ENCODE peak calls at places on chromosomes 3 and 15, in seven cellular contexts. M is left ventricle myocardium inferior; D is CD8-positive, alpha-beta T cell; X is choroid plexus epithelial cell; H is GM12865; W is prostate gland; C is HFF-Myc. G is an unnamed sample.

GRCh38 chr15:81161215-81161673 is 27.2 kb downstream of the CFAP161 start:
- DNase-seq in M (no peak), D (no peak), X (no peak), H (peak), W (no peak), C (no peak), G (no peak)

GRCh38 chr15:63450884-63451225 is 53.5 kb upstream of the USP3 start:
- DNase-seq in M (no peak), D (no peak), X (no peak), H (no peak), W (no peak), C (no peak), G (no peak)

GRCh38 chr15:23532019-23532418 is 33.5 kb upstream of the MKRN3 start:
- DNase-seq in M (no peak), D (no peak), X (no peak), H (no peak), W (no peak), C (no peak), G (no peak)

GRCh38 chr15:80476036-80476435 is 71.9 kb downstream of the ARNT2 start:
- DNase-seq in M (no peak), D (no peak), X (peak), H (no peak), W (no peak), C (no peak), G (no peak)

GRCh38 chr3:20683912-20684311 is 497.9 kb upstream of the SGO1 start:
- DNase-seq in M (no peak), D (no peak), X (peak), H (no peak), W (no peak), C (peak), G (no peak)

GRCh38 chr3:124559650-124560405 is 170.4 kb upstream of the UMPS start:
- DNase-seq in M (peak), D (peak), X (peak), H (peak), W (peak), C (peak), G (no peak)

GRCh38 chr3:118536764-118537163 is 497.9 kb downstream of the IGSF11 start:
- DNase-seq in M (no peak), D (no peak), X (no peak), H (no peak), W (no peak), C (no peak), G (no peak)

GRCh38 chr3:58874795-58875194 is 175.0 kb downstream of the CFAP20DC start:
- DNase-seq in M (no peak), D (no peak), X (no peak), H (peak), W (no peak), C (peak), G (peak)

GRCh38 chr3:127671523-127672428 is 976 bp upstream of the ABTB1 start:
- DNase-seq in M (peak), D (peak), X (no peak), H (peak), W (no peak), C (no peak), G (no peak)

GRCh38 chr3:127458698-127459097 is 131.8 kb downstream of the TPRA1 start:
- DNase-seq in M (no peak), D (peak), X (peak), H (no peak), W (no peak), C (no peak), G (no peak)

GRCh38 chr15:27681038-27681437 is 418.1 kb downstream of the OCA2 start:
- DNase-seq in M (no peak), D (no peak), X (peak), H (no peak), W (no peak), C (no peak), G (no peak)

GRCh38 chr3:183895296-183895695 is 10.6 kb upstream of the PARL start:
- DNase-seq in M (no peak), D (peak), X (peak), H (peak), W (peak), C (no peak), G (no peak)

GRCh38 chr15:64699767-64700388 is 75.5 kb downstream of the RBPMS2 start:
- DNase-seq in M (peak), D (no peak), X (peak), H (no peak), W (peak), C (no peak), G (no peak)

GRCh38 chr15:62549345-62549970 is 384.4 kb upstream of the C2CD4B start:
- DNase-seq in M (no peak), D (no peak), X (peak), H (peak), W (no peak), C (no peak), G (no peak)

GRCh38 chr15:85540085-85540797 is 159.8 kb downstream of the AKAP13 start:
- DNase-seq in M (no peak), D (no peak), X (no peak), H (no peak), W (no peak), C (no peak), G (no peak)

GRCh38 chr3:67389176-67389575 is 265.2 kb downstream of the SUCLG2 start:
- DNase-seq in M (no peak), D (no peak), X (no peak), H (peak), W (no peak), C (no peak), G (peak)

GRCh38 chr15:27222479-27222878 is 251.5 kb downstream of the GABRG3 start:
- DNase-seq in M (no peak), D (no peak), X (no peak), H (no peak), W (no peak), C (peak), G (no peak)

GRCh38 chr3:192042116-192042515 is 581.2 kb downstream of the PYDC2 start:
- DNase-seq in M (no peak), D (no peak), X (no peak), H (peak), W (no peak), C (no peak), G (peak)

GRCh38 chr3:5056005-5056391 is 66.1 kb upstream of the ARL8B start:
- DNase-seq in M (no peak), D (no peak), X (no peak), H (no peak), W (no peak), C (no peak), G (no peak)

GRCh38 chr3:31358473-31359075 is 174.2 kb upstream of the STT3B start:
- DNase-seq in M (no peak), D (no peak), X (peak), H (peak), W (no peak), C (no peak), G (no peak)

GRCh38 chr3:175672119-175672689 is 813.1 kb downstream of the NAALADL2 start:
- DNase-seq in M (no peak), D (no peak), X (peak), H (no peak), W (no peak), C (peak), G (no peak)

GRCh38 chr15:89656116-89656815 is 999 bp upstream of the KIF7 start:
- DNase-seq in M (no peak), D (no peak), X (no peak), H (no peak), W (no peak), C (no peak), G (no peak)

GRCh38 chr15:66043264-66043663 is 174.0 kb downstream of the RAB11A start:
- DNase-seq in M (no peak), D (no peak), X (no peak), H (no peak), W (no peak), C (no peak), G (no peak)

GRCh38 chr15:57541805-57542504 is 49.7 kb upstream of the MYZAP start:
- DNase-seq in M (peak), D (peak), X (peak), H (peak), W (peak), C (peak), G (no peak)

GRCh38 chr3:32203854-32204253 is 34.6 kb upstream of the CMTM8 start:
- DNase-seq in M (no peak), D (no peak), X (peak), H (no peak), W (no peak), C (no peak), G (no peak)

GRCh38 chr3:33491697-33492096 is 51.5 kb upstream of the UBP1 start:
- DNase-seq in M (no peak), D (no peak), X (no peak), H (no peak), W (no peak), C (no peak), G (no peak)

GRCh38 chr3:32340039-32340438 is 51.6 kb upstream of the CMTM7 start:
- DNase-seq in M (no peak), D (peak), X (peak), H (peak), W (peak), C (peak), G (no peak)

GRCh38 chr15:95132774-95133173 is 901.4 kb downstream of the MCTP2 start:
- DNase-seq in M (no peak), D (no peak), X (peak), H (no peak), W (no peak), C (no peak), G (no peak)

GRCh38 chr15:40087095-40087805 is 21.4 kb downstream of the BMF start:
- DNase-seq in M (no peak), D (no peak), X (no peak), H (no peak), W (no peak), C (no peak), G (no peak)

GRCh38 chr3:66312039-66312438 is 91.2 kb downstream of the SLC25A26 start:
- DNase-seq in M (no peak), D (peak), X (no peak), H (no peak), W (no peak), C (no peak), G (no peak)

GRCh38 chr15:89299896-89300295 is 34.7 kb downstream of the POLG start:
- DNase-seq in M (no peak), D (no peak), X (peak), H (no peak), W (no peak), C (peak), G (no peak)

GRCh38 chr3:64080839-64081630 is 57.7 kb upstream of the PSMD6 start:
- DNase-seq in M (no peak), D (no peak), X (no peak), H (no peak), W (no peak), C (no peak), G (no peak)

GRCh38 chr15:51077565-51078153 is 17.0 kb downstream of the TNFAIP8L3 start:
- DNase-seq in M (peak), D (peak), X (peak), H (peak), W (no peak), C (no peak), G (peak)

GRCh38 chr3:111541911-111542483 is at the start of gene CD96:
- DNase-seq in M (no peak), D (peak), X (peak), H (peak), W (no peak), C (no peak), G (peak)

GRCh38 chr15:57334257-57334656 is 42.0 kb upstream of the CGNL1 start:
- DNase-seq in M (no peak), D (no peak), X (peak), H (no peak), W (no peak), C (no peak), G (no peak)

GRCh38 chr3:60536420-60536819 is 714.8 kb downstream of the FHIT start:
- DNase-seq in M (no peak), D (no peak), X (no peak), H (peak), W (no peak), C (no peak), G (peak)
- TF ChIP-seq CTCF in M (no peak), D (no peak), X (no peak), H (no peak), W (no peak), C (no peak), G (no peak)

DNA sequence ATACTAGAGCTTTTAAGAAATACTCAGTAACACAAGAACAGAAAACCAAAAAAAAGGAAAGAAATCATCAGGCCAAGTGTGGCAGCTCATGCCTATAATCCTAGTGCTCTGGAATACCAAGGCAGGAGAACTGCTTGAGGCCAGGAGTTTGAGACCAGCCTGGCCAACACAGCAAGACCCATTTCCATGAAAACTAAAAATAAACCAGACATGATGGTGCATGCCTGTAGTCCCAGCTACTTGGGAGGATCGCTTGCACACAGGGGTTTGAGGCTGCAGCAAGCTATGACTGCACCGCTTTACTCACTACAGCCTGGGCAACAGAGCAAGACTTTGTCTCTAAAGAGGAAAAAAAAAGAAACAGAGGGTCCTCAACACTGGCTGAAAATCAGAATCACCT is 18.2 kb downstream of the TASOR start:
- DNase-seq in M (no peak), D (no peak), X (no peak), H (no peak), W (no peak), C (no peak), G (no peak)
- TF ChIP-seq CTCF in M (no peak), D (no peak), X (no peak), H (no peak), W (no peak), C (no peak), G (no peak)

GRCh38 chr3:126342991-126343661 is 14.1 kb downstream of the KLF15 start:
- DNase-seq in M (no peak), D (no peak), X (peak), H (no peak), W (no peak), C (no peak), G (peak)
- TF ChIP-seq CTCF in M (no peak), D (no peak), X (peak), H (no peak), W (no peak), C (no peak), G (no peak)

GRCh38 chr3:194574639-194575483 is 58.4 kb downstream of the TMEM44 start:
- DNase-seq in M (no peak), D (no peak), X (peak), H (no peak), W (no peak), C (no peak), G (no peak)
- TF ChIP-seq CTCF in M (no peak), D (no peak), X (peak), H (no peak), W (no peak), C (peak), G (no peak)

GRCh38 chr3:42014443-42014945 is 52.6 kb upstream of the ULK4 start:
- DNase-seq in M (no peak), D (no peak), X (peak), H (peak), W (no peak), C (no peak), G (peak)

GRCh38 chr3:42014949-42015533 is 53.1 kb upstream of the ULK4 start:
- DNase-seq in M (peak), D (no peak), X (no peak), H (peak), W (no peak), C (no peak), G (peak)

GRCh38 chr3:42012378-42012934 is 50.6 kb upstream of the ULK4 start:
- DNase-seq in M (no peak), D (no peak), X (no peak), H (no peak), W (no peak), C (no peak), G (no peak)

GRCh38 chr3:42013652-42014442 is 51.9 kb upstream of the ULK4 start:
- DNase-seq in M (peak), D (peak), X (no peak), H (peak), W (no peak), C (no peak), G (peak)

DNA sequence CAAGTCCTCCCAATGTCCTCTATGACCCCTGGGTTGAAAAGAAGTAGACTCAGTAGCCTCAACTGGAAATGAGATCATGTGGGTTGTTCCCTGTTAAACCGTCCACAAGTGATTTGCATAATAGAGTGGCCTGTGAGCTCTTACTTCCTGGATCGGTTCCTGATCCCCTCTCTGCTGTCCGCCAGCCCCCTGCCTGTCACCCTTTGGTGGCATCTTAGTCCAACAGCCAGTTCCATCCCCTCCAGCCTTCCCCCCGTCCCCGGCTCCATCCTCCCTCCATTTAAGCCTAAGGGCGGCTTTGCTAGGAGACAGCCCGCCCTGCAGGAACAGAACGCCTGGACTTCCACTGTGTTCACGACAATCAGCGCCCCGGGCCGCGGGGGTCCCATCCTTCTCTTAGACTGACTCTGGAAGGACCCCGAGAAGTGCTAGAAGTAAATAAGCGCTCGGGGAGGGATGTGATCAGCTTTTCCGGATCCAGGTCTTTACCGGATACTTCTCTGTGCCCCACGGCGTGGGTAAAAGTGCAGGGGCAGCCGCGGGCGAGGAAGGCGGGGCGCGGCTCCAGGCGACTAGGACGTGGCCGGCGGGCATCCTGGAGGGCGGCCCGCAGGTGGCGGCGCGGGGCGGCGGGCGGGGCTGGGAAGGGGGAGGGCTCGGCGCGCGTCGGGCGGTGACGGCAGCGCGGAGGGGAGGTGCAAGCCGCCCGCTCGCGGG is 51.2 kb upstream of the ULK4 start:
- DNase-seq in M (peak), D (peak), X (peak), H (peak), W (peak), C (no peak), G (peak)
- TF ChIP-seq CTCF in M (peak), D (no peak), X (no peak), H (peak), W (no peak), C (no peak), G (no peak)

DNA sequence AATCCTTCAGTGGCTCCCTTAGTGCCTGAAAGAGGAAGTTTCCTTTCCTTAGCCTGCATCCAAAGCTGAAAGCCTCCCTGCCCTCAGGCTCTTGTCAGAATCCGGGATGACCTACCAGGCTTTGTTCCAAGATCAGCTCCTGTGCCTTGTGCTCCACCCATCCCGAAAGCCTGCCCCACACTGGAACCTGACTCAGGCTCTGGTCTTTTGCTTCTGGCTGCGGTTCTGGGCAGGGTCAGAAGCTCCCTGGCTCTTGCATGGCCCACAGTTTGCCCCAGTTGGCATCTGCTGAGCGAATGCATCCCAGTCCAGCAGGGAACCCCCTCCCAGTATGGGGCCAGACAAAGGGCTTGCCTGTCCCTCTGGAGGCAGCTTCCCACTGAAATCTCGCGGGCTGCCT is 25.9 kb upstream of the KIF23 start:
- DNase-seq in M (no peak), D (no peak), X (no peak), H (no peak), W (no peak), C (peak), G (no peak)
- TF ChIP-seq CTCF in M (no peak), D (no peak), X (no peak), H (no peak), W (no peak), C (no peak), G (no peak)

GRCh38 chr3:193837347-193837827 is 244.4 kb downstream of the OPA1 start:
- DNase-seq in M (no peak), D (no peak), X (no peak), H (no peak), W (no peak), C (no peak), G (no peak)
- TF ChIP-seq CTCF in M (no peak), D (no peak), X (no peak), H (no peak), W (no peak), C (no peak), G (no peak)

GRCh38 chr3:52041118-52041847 is 15.1 kb downstream of the DUSP7 start:
- DNase-seq in M (no peak), D (no peak), X (no peak), H (no peak), W (no peak), C (no peak), G (no peak)
- TF ChIP-seq CTCF in M (peak), D (no peak), X (peak), H (no peak), W (no peak), C (peak), G (peak)